ENCODE peak calls at places on chromosomes 6 and 20, in seven cellular contexts. One of them, this sample, is unnamed.

GRCh38 chr6:117615981-117616961 is 14.0 kb upstream of the GOPC start:
- DNase-seq in aorta: no peak
- DNase-seq in skeletal muscle cell: peak
- DNase-seq in hepatocyte: no peak
- DNase-seq in WERI-Rb-1: no peak
- DNase-seq in fibroblast of pulmonary artery: no peak
- DNase-seq in astrocyte of the cerebellum: peak
- DNase-seq in this sample: peak

GRCh38 chr6:2666906-2667575 is 83.7 kb downstream of the MYLK4 start:
- DNase-seq in aorta: no peak
- DNase-seq in hepatocyte: no peak
- DNase-seq in WERI-Rb-1: no peak
- DNase-seq in astrocyte of the cerebellum: no peak
- DNase-seq in fibroblast of pulmonary artery: no peak
- DNase-seq in skeletal muscle cell: no peak
- DNase-seq in this sample: no peak

GRCh38 chr6:6008648-6009421 is 2.1 kb upstream of the NRN1 start:
- DNase-seq in astrocyte of the cerebellum: no peak
- DNase-seq in hepatocyte: peak
- DNase-seq in skeletal muscle cell: peak
- DNase-seq in WERI-Rb-1: peak
- DNase-seq in fibroblast of pulmonary artery: no peak
- DNase-seq in aorta: peak
- DNase-seq in this sample: peak

GRCh38 chr6:38957426-38957825 is 91.2 kb upstream of the GLP1R start:
- DNase-seq in astrocyte of the cerebellum: no peak
- DNase-seq in hepatocyte: no peak
- DNase-seq in fibroblast of pulmonary artery: no peak
- DNase-seq in WERI-Rb-1: no peak
- DNase-seq in aorta: no peak
- DNase-seq in skeletal muscle cell: no peak
- DNase-seq in this sample: no peak

GRCh38 chr6:134172020-134172766 is 119.8 kb upstream of the SLC2A12 start:
- DNase-seq in hepatocyte: no peak
- DNase-seq in skeletal muscle cell: no peak
- DNase-seq in fibroblast of pulmonary artery: peak
- DNase-seq in astrocyte of the cerebellum: no peak
- DNase-seq in WERI-Rb-1: no peak
- DNase-seq in aorta: no peak
- DNase-seq in this sample: peak

GRCh38 chr6:139533166-139533565 is 158.7 kb upstream of the CITED2 start:
- DNase-seq in astrocyte of the cerebellum: no peak
- DNase-seq in hepatocyte: no peak
- DNase-seq in aorta: no peak
- DNase-seq in fibroblast of pulmonary artery: peak
- DNase-seq in skeletal muscle cell: no peak
- DNase-seq in WERI-Rb-1: no peak
- DNase-seq in this sample: peak

GRCh38 chr20:33092361-33092760 is 12.9 kb downstream of the BPIFB4 start:
- DNase-seq in skeletal muscle cell: no peak
- DNase-seq in aorta: no peak
- DNase-seq in astrocyte of the cerebellum: no peak
- DNase-seq in WERI-Rb-1: no peak
- DNase-seq in fibroblast of pulmonary artery: no peak
- DNase-seq in hepatocyte: no peak
- DNase-seq in this sample: no peak

GRCh38 chr6:144543006-144543871 is 258.1 kb downstream of the UTRN start:
- DNase-seq in astrocyte of the cerebellum: no peak
- DNase-seq in aorta: no peak
- DNase-seq in WERI-Rb-1: no peak
- DNase-seq in hepatocyte: no peak
- DNase-seq in fibroblast of pulmonary artery: peak
- DNase-seq in skeletal muscle cell: no peak
- DNase-seq in this sample: peak

GRCh38 chr20:53157443-53158408 is 185.6 kb downstream of the TSHZ2 start:
- DNase-seq in astrocyte of the cerebellum: peak
- DNase-seq in hepatocyte: peak
- DNase-seq in WERI-Rb-1: peak
- DNase-seq in aorta: no peak
- DNase-seq in skeletal muscle cell: no peak
- DNase-seq in fibroblast of pulmonary artery: peak
- DNase-seq in this sample: peak

GRCh38 chr6:169411296-169411695 is 157.7 kb upstream of the THBS2 start:
- DNase-seq in fibroblast of pulmonary artery: no peak
- DNase-seq in aorta: no peak
- DNase-seq in hepatocyte: no peak
- DNase-seq in skeletal muscle cell: no peak
- DNase-seq in astrocyte of the cerebellum: no peak
- DNase-seq in WERI-Rb-1: no peak
- DNase-seq in this sample: no peak

GRCh38 chr20:60589624-60590023 is 631.4 kb downstream of the CDH26 start:
- DNase-seq in fibroblast of pulmonary artery: no peak
- DNase-seq in aorta: no peak
- DNase-seq in hepatocyte: peak
- DNase-seq in skeletal muscle cell: peak
- DNase-seq in astrocyte of the cerebellum: no peak
- DNase-seq in WERI-Rb-1: no peak
- DNase-seq in this sample: no peak

GRCh38 chr6:53294095-53294494 is 54.7 kb downstream of the ELOVL5 start:
- DNase-seq in fibroblast of pulmonary artery: peak
- DNase-seq in hepatocyte: no peak
- DNase-seq in aorta: no peak
- DNase-seq in skeletal muscle cell: no peak
- DNase-seq in astrocyte of the cerebellum: no peak
- DNase-seq in WERI-Rb-1: peak
- DNase-seq in this sample: peak

GRCh38 chr6:71224011-71224410 is 64.6 kb upstream of the OGFRL1 start:
- DNase-seq in astrocyte of the cerebellum: no peak
- DNase-seq in WERI-Rb-1: no peak
- DNase-seq in fibroblast of pulmonary artery: no peak
- DNase-seq in aorta: no peak
- DNase-seq in skeletal muscle cell: no peak
- DNase-seq in hepatocyte: no peak
- DNase-seq in this sample: no peak

GRCh38 chr6:89495961-89496535 is 63.1 kb downstream of the ANKRD6 start:
- DNase-seq in aorta: no peak
- DNase-seq in hepatocyte: no peak
- DNase-seq in fibroblast of pulmonary artery: no peak
- DNase-seq in WERI-Rb-1: no peak
- DNase-seq in astrocyte of the cerebellum: no peak
- DNase-seq in skeletal muscle cell: no peak
- DNase-seq in this sample: no peak

GRCh38 chr6:34243901-34244884 is 4.6 kb downstream of the SMIM29 start:
- DNase-seq in aorta: peak
- DNase-seq in hepatocyte: peak
- DNase-seq in skeletal muscle cell: peak
- DNase-seq in astrocyte of the cerebellum: peak
- DNase-seq in WERI-Rb-1: peak
- DNase-seq in fibroblast of pulmonary artery: peak
- DNase-seq in this sample: peak

GRCh38 chr6:75143186-75143585 is 62.7 kb downstream of the COL12A1 start:
- DNase-seq in aorta: no peak
- DNase-seq in hepatocyte: no peak
- DNase-seq in WERI-Rb-1: no peak
- DNase-seq in fibroblast of pulmonary artery: peak
- DNase-seq in skeletal muscle cell: peak
- DNase-seq in astrocyte of the cerebellum: peak
- DNase-seq in this sample: peak

GRCh38 chr6:20891161-20891560 is 356.9 kb downstream of the CDKAL1 start:
- DNase-seq in fibroblast of pulmonary artery: no peak
- DNase-seq in WERI-Rb-1: peak
- DNase-seq in astrocyte of the cerebellum: no peak
- DNase-seq in skeletal muscle cell: no peak
- DNase-seq in aorta: no peak
- DNase-seq in hepatocyte: no peak
- DNase-seq in this sample: no peak

GRCh38 chr6:142954844-142955243 is 9.9 kb upstream of the HIVEP2 start:
- DNase-seq in hepatocyte: no peak
- DNase-seq in skeletal muscle cell: no peak
- DNase-seq in fibroblast of pulmonary artery: no peak
- DNase-seq in astrocyte of the cerebellum: no peak
- DNase-seq in aorta: no peak
- DNase-seq in WERI-Rb-1: no peak
- DNase-seq in this sample: no peak

GRCh38 chr6:105748737-105749161 is 337.4 kb upstream of the PRDM1 start:
- DNase-seq in aorta: no peak
- DNase-seq in astrocyte of the cerebellum: no peak
- DNase-seq in WERI-Rb-1: no peak
- DNase-seq in hepatocyte: no peak
- DNase-seq in fibroblast of pulmonary artery: peak
- DNase-seq in skeletal muscle cell: peak
- DNase-seq in this sample: peak

GRCh38 chr6:46452312-46452917 is 38.8 kb downstream of the RCAN2 start:
- DNase-seq in hepatocyte: no peak
- DNase-seq in skeletal muscle cell: no peak
- DNase-seq in aorta: no peak
- DNase-seq in astrocyte of the cerebellum: no peak
- DNase-seq in fibroblast of pulmonary artery: no peak
- DNase-seq in WERI-Rb-1: no peak
- DNase-seq in this sample: no peak

GRCh38 chr6:46454691-46455090 is 36.6 kb downstream of the RCAN2 start:
- DNase-seq in fibroblast of pulmonary artery: no peak
- DNase-seq in aorta: no peak
- DNase-seq in hepatocyte: no peak
- DNase-seq in WERI-Rb-1: no peak
- DNase-seq in astrocyte of the cerebellum: no peak
- DNase-seq in skeletal muscle cell: no peak
- DNase-seq in this sample: no peak

GRCh38 chr6:46453756-46454316 is 37.4 kb downstream of the RCAN2 start:
- DNase-seq in WERI-Rb-1: no peak
- DNase-seq in skeletal muscle cell: peak
- DNase-seq in aorta: no peak
- DNase-seq in hepatocyte: no peak
- DNase-seq in fibroblast of pulmonary artery: no peak
- DNase-seq in astrocyte of the cerebellum: peak
- DNase-seq in this sample: peak

GRCh38 chr6:46451343-46451742 is 39.9 kb downstream of the RCAN2 start:
- DNase-seq in fibroblast of pulmonary artery: no peak
- DNase-seq in skeletal muscle cell: no peak
- DNase-seq in hepatocyte: no peak
- DNase-seq in aorta: no peak
- DNase-seq in astrocyte of the cerebellum: no peak
- DNase-seq in WERI-Rb-1: no peak
- DNase-seq in this sample: no peak

GRCh38 chr6:46453221-46453620 is 38.0 kb downstream of the RCAN2 start:
- DNase-seq in aorta: no peak
- DNase-seq in astrocyte of the cerebellum: peak
- DNase-seq in WERI-Rb-1: no peak
- DNase-seq in skeletal muscle cell: peak
- DNase-seq in hepatocyte: no peak
- DNase-seq in fibroblast of pulmonary artery: peak
- DNase-seq in this sample: peak
- H3K4me3 ChIP-seq in aorta: peak
- H3K4me3 ChIP-seq in astrocyte of the cerebellum: no peak
- H3K4me3 ChIP-seq in WERI-Rb-1: no peak
- H3K4me3 ChIP-seq in skeletal muscle cell: no peak
- H3K4me3 ChIP-seq in hepatocyte: no peak
- H3K4me3 ChIP-seq in fibroblast of pulmonary artery: no peak
- H3K4me3 ChIP-seq in this sample: no peak

GRCh38 chr20:45343867-45344721 is 4.1 kb downstream of the SDC4 start:
- DNase-seq in astrocyte of the cerebellum: peak
- DNase-seq in hepatocyte: peak
- DNase-seq in skeletal muscle cell: peak
- DNase-seq in fibroblast of pulmonary artery: peak
- DNase-seq in aorta: peak
- DNase-seq in WERI-Rb-1: peak
- DNase-seq in this sample: peak

GRCh38 chr20:45341939-45342862 is 6.0 kb downstream of the SDC4 start:
- DNase-seq in aorta: peak
- DNase-seq in skeletal muscle cell: no peak
- DNase-seq in fibroblast of pulmonary artery: peak
- DNase-seq in astrocyte of the cerebellum: no peak
- DNase-seq in WERI-Rb-1: peak
- DNase-seq in hepatocyte: peak
- DNase-seq in this sample: no peak

GRCh38 chr20:45342863-45343444 is 5.3 kb downstream of the SDC4 start:
- DNase-seq in skeletal muscle cell: no peak
- DNase-seq in astrocyte of the cerebellum: no peak
- DNase-seq in fibroblast of pulmonary artery: no peak
- DNase-seq in aorta: no peak
- DNase-seq in WERI-Rb-1: no peak
- DNase-seq in hepatocyte: no peak
- DNase-seq in this sample: no peak

GRCh38 chr20:45345104-45345936 is 2.9 kb downstream of the SDC4 start:
- DNase-seq in astrocyte of the cerebellum: no peak
- DNase-seq in skeletal muscle cell: no peak
- DNase-seq in WERI-Rb-1: no peak
- DNase-seq in aorta: no peak
- DNase-seq in fibroblast of pulmonary artery: no peak
- DNase-seq in hepatocyte: no peak
- DNase-seq in this sample: no peak

GRCh38 chr20:45343445-45343866 is 4.8 kb downstream of the SDC4 start:
- DNase-seq in hepatocyte: peak
- DNase-seq in astrocyte of the cerebellum: no peak
- DNase-seq in aorta: no peak
- DNase-seq in skeletal muscle cell: no peak
- DNase-seq in WERI-Rb-1: no peak
- DNase-seq in fibroblast of pulmonary artery: no peak
- DNase-seq in this sample: no peak
- H3K4me3 ChIP-seq in hepatocyte: no peak
- H3K4me3 ChIP-seq in astrocyte of the cerebellum: peak
- H3K4me3 ChIP-seq in aorta: no peak
- H3K4me3 ChIP-seq in skeletal muscle cell: peak
- H3K4me3 ChIP-seq in WERI-Rb-1: no peak
- H3K4me3 ChIP-seq in fibroblast of pulmonary artery: no peak
- H3K4me3 ChIP-seq in this sample: peak

DNA sequence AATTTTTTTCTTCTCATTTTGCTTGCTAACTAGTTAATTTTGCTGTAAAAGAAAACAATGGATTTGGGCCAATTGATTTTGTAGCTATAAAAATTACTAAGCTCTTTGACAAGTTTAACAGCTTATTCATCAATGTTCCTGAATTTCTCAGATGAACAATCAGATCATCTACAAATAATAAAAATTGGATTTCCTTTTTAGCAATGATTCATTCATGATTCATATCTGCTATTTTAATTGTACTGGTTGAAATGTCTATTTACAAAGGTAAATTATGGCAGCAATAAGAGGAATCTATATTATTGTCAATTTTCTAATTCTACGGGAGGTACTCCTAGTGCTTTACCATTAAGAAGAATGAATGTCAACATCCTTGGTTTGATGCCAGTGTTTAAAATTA is 178.8 kb upstream of the BTBD3 start:
- DNase-seq in skeletal muscle cell: no peak
- DNase-seq in hepatocyte: no peak
- DNase-seq in astrocyte of the cerebellum: no peak
- DNase-seq in aorta: no peak
- DNase-seq in fibroblast of pulmonary artery: no peak
- DNase-seq in WERI-Rb-1: no peak
- DNase-seq in this sample: no peak
- H3K4me3 ChIP-seq in skeletal muscle cell: no peak
- H3K4me3 ChIP-seq in hepatocyte: no peak
- H3K4me3 ChIP-seq in astrocyte of the cerebellum: no peak
- H3K4me3 ChIP-seq in aorta: no peak
- H3K4me3 ChIP-seq in fibroblast of pulmonary artery: no peak
- H3K4me3 ChIP-seq in WERI-Rb-1: no peak
- H3K4me3 ChIP-seq in this sample: no peak

DNA sequence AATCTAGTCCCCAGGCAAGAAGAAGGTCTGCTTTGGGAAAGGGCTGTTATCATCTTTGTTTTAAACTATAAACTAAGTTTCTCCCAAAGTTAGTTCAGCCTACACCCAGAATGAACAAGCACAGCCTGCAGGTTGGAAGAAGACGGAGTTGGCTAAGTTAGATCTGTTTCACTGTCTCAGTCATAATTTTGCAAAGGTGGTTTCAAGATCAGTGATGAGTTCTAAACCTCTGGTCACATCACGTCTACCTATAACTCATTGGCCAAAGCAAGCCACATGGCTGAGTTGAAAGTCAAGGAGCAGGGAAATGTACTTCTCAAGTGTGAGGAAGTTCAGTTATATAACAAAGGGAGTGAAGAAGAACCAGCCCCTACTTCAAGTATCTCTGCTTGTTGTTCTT is 50.5 kb upstream of the ECI2 start:
- DNase-seq in fibroblast of pulmonary artery: no peak
- DNase-seq in hepatocyte: no peak
- DNase-seq in WERI-Rb-1: no peak
- DNase-seq in skeletal muscle cell: no peak
- DNase-seq in aorta: no peak
- DNase-seq in astrocyte of the cerebellum: no peak
- DNase-seq in this sample: no peak
- H3K4me3 ChIP-seq in fibroblast of pulmonary artery: no peak
- H3K4me3 ChIP-seq in hepatocyte: no peak
- H3K4me3 ChIP-seq in WERI-Rb-1: no peak
- H3K4me3 ChIP-seq in skeletal muscle cell: no peak
- H3K4me3 ChIP-seq in aorta: no peak
- H3K4me3 ChIP-seq in astrocyte of the cerebellum: no peak
- H3K4me3 ChIP-seq in this sample: no peak